ENCODE peak calls at places on chromosomes 2 and 18, in four cellular contexts. One of them, this sample, is unnamed.

GRCh38 chr2:216572582-216573578 is 60.3 kb upstream of the IGFBP2 start:
- DNase-seq in activated naive CD4-positive, alpha-beta T cell: no peak
- DNase-seq in mammary epithelial cell: no peak
- DNase-seq in cardiac fibroblast: peak
- DNase-seq in this sample: no peak

GRCh38 chr2:217935901-217936684 is 66.7 kb downstream of the TNS1 start:
- DNase-seq in activated naive CD4-positive, alpha-beta T cell: no peak
- DNase-seq in mammary epithelial cell: no peak
- DNase-seq in cardiac fibroblast: no peak
- DNase-seq in this sample: peak

GRCh38 chr2:180664507-180664906 is 315.9 kb upstream of the UBE2E3 start:
- DNase-seq in mammary epithelial cell: no peak
- DNase-seq in cardiac fibroblast: no peak
- DNase-seq in activated naive CD4-positive, alpha-beta T cell: no peak
- DNase-seq in this sample: no peak

GRCh38 chr2:238576674-238577073 is 149.9 kb downstream of the ASB1 start:
- DNase-seq in mammary epithelial cell: no peak
- DNase-seq in activated naive CD4-positive, alpha-beta T cell: no peak
- DNase-seq in cardiac fibroblast: no peak
- DNase-seq in this sample: no peak

GRCh38 chr2:232026941-232027340 is 65.4 kb downstream of the DIS3L2 start:
- DNase-seq in cardiac fibroblast: no peak
- DNase-seq in activated naive CD4-positive, alpha-beta T cell: no peak
- DNase-seq in mammary epithelial cell: no peak
- DNase-seq in this sample: no peak

GRCh38 chr18:78506031-78506461 is 473.6 kb upstream of the SALL3 start:
- DNase-seq in cardiac fibroblast: no peak
- DNase-seq in activated naive CD4-positive, alpha-beta T cell: no peak
- DNase-seq in mammary epithelial cell: no peak
- DNase-seq in this sample: no peak

GRCh38 chr2:159661286-159661685 is 44.9 kb upstream of the BAZ2B start:
- DNase-seq in activated naive CD4-positive, alpha-beta T cell: no peak
- DNase-seq in mammary epithelial cell: no peak
- DNase-seq in cardiac fibroblast: peak
- DNase-seq in this sample: no peak

GRCh38 chr2:80496770-80497169 is 192.2 kb upstream of the LRRTM1 start:
- DNase-seq in mammary epithelial cell: peak
- DNase-seq in cardiac fibroblast: peak
- DNase-seq in activated naive CD4-positive, alpha-beta T cell: no peak
- DNase-seq in this sample: peak

GRCh38 chr2:9800975-9801723 is 42.1 kb upstream of the TAF1B start:
- DNase-seq in activated naive CD4-positive, alpha-beta T cell: no peak
- DNase-seq in mammary epithelial cell: peak
- DNase-seq in cardiac fibroblast: peak
- DNase-seq in this sample: peak

GRCh38 chr2:202778217-202778616 is 93.3 kb downstream of the ICA1L start:
- DNase-seq in activated naive CD4-positive, alpha-beta T cell: no peak
- DNase-seq in cardiac fibroblast: no peak
- DNase-seq in mammary epithelial cell: no peak
- DNase-seq in this sample: no peak

GRCh38 chr18:62183578-62184195 is 3.2 kb downstream of the PIGN start:
- DNase-seq in cardiac fibroblast: peak
- DNase-seq in activated naive CD4-positive, alpha-beta T cell: no peak
- DNase-seq in mammary epithelial cell: peak
- DNase-seq in this sample: peak

GRCh38 chr2:199197448-199197847 is 260.3 kb downstream of the SATB2 start:
- DNase-seq in activated naive CD4-positive, alpha-beta T cell: no peak
- DNase-seq in mammary epithelial cell: peak
- DNase-seq in cardiac fibroblast: peak
- DNase-seq in this sample: no peak

GRCh38 chr18:54127759-54128378 is 96.6 kb downstream of the MBD2 start:
- DNase-seq in activated naive CD4-positive, alpha-beta T cell: no peak
- DNase-seq in cardiac fibroblast: peak
- DNase-seq in mammary epithelial cell: no peak
- DNase-seq in this sample: peak

GRCh38 chr18:60191926-60192325 is 180.6 kb downstream of the MC4R start:
- DNase-seq in mammary epithelial cell: no peak
- DNase-seq in activated naive CD4-positive, alpha-beta T cell: no peak
- DNase-seq in cardiac fibroblast: peak
- DNase-seq in this sample: no peak

GRCh38 chr2:230054079-230054478 is 14.6 kb downstream of the SLC16A14 start:
- DNase-seq in cardiac fibroblast: peak
- DNase-seq in mammary epithelial cell: peak
- DNase-seq in activated naive CD4-positive, alpha-beta T cell: no peak
- DNase-seq in this sample: peak

GRCh38 chr2:196601430-196602306 is 37.8 kb upstream of the CCDC150 start:
- DNase-seq in activated naive CD4-positive, alpha-beta T cell: no peak
- DNase-seq in mammary epithelial cell: peak
- DNase-seq in cardiac fibroblast: peak
- DNase-seq in this sample: peak

GRCh38 chr2:74584088-74584645 is 29.6 kb downstream of the DOK1 start:
- DNase-seq in cardiac fibroblast: peak
- DNase-seq in mammary epithelial cell: no peak
- DNase-seq in activated naive CD4-positive, alpha-beta T cell: no peak
- DNase-seq in this sample: peak

GRCh38 chr2:16746833-16747232 is 81.2 kb upstream of the CYRIA start:
- DNase-seq in activated naive CD4-positive, alpha-beta T cell: no peak
- DNase-seq in mammary epithelial cell: no peak
- DNase-seq in cardiac fibroblast: no peak
- DNase-seq in this sample: no peak

GRCh38 chr2:161096336-161096735 is 63.9 kb upstream of the TANK start:
- DNase-seq in mammary epithelial cell: peak
- DNase-seq in activated naive CD4-positive, alpha-beta T cell: no peak
- DNase-seq in cardiac fibroblast: peak
- DNase-seq in this sample: no peak

GRCh38 chr2:143205106-143205764 is 76.0 kb downstream of the ARHGAP15 start:
- DNase-seq in activated naive CD4-positive, alpha-beta T cell: no peak
- DNase-seq in cardiac fibroblast: peak
- DNase-seq in mammary epithelial cell: peak
- DNase-seq in this sample: peak

GRCh38 chr2:57181315-57182038 is 865.1 kb upstream of the VRK2 start:
- DNase-seq in cardiac fibroblast: peak
- DNase-seq in activated naive CD4-positive, alpha-beta T cell: no peak
- DNase-seq in mammary epithelial cell: peak
- DNase-seq in this sample: peak

GRCh38 chr2:188811522-188811921 is 162.7 kb upstream of the COL3A1 start:
- DNase-seq in activated naive CD4-positive, alpha-beta T cell: no peak
- DNase-seq in cardiac fibroblast: peak
- DNase-seq in mammary epithelial cell: peak
- DNase-seq in this sample: peak

GRCh38 chr2:224004105-224004715 is 34.9 kb downstream of the SERPINE2 start:
- DNase-seq in cardiac fibroblast: peak
- DNase-seq in mammary epithelial cell: no peak
- DNase-seq in activated naive CD4-positive, alpha-beta T cell: no peak
- DNase-seq in this sample: no peak

GRCh38 chr2:227117852-227118251 is 46.2 kb downstream of the COL4A4 start:
- DNase-seq in cardiac fibroblast: no peak
- DNase-seq in activated naive CD4-positive, alpha-beta T cell: no peak
- DNase-seq in mammary epithelial cell: no peak
- DNase-seq in this sample: no peak

GRCh38 chr18:75544051-75544481 is 116.6 kb upstream of the SMIM21 start:
- DNase-seq in mammary epithelial cell: no peak
- DNase-seq in cardiac fibroblast: peak
- DNase-seq in activated naive CD4-positive, alpha-beta T cell: no peak
- DNase-seq in this sample: no peak

GRCh38 chr2:112577756-112578155 is 6.7 kb upstream of the CHCHD5 start:
- DNase-seq in activated naive CD4-positive, alpha-beta T cell: no peak
- DNase-seq in mammary epithelial cell: no peak
- DNase-seq in cardiac fibroblast: peak
- DNase-seq in this sample: no peak

GRCh38 chr18:24013061-24013460 is 1.5 kb upstream of the TTC39C start:
- DNase-seq in cardiac fibroblast: no peak
- DNase-seq in activated naive CD4-positive, alpha-beta T cell: no peak
- DNase-seq in mammary epithelial cell: no peak
- DNase-seq in this sample: no peak

GRCh38 chr2:133953524-133953923 is 300.3 kb upstream of the MGAT5 start:
- DNase-seq in activated naive CD4-positive, alpha-beta T cell: no peak
- DNase-seq in cardiac fibroblast: no peak
- DNase-seq in mammary epithelial cell: no peak
- DNase-seq in this sample: no peak

This sample was measured in epithelial cell of esophagus.